ENCODE peak calls at places on chromosomes 13 and 19, in seven cellular contexts. U, J, P, X, A, T and V are unnamed samples.

GRCh38 chr13:33940256-33940655 is 122.3 kb downstream of the RFC3 start:
- DNase-seq in P (no peak), A (no peak), X (no peak), J (no peak), T (no peak), U (no peak), V (no peak)

GRCh38 chr13:51697855-51698254 is 106.1 kb downstream of the DHRS12 start:
- DNase-seq in P (no peak), A (no peak), X (no peak), T (no peak), J (no peak), U (peak), V (no peak)

GRCh38 chr13:83508905-83509304 is 373.4 kb downstream of the SLITRK1 start:
- DNase-seq in X (no peak), U (no peak), J (no peak), P (no peak), T (no peak), A (no peak), V (no peak)

GRCh38 chr19:29714371-29714952 is 599 bp downstream of the C19orf12 start:
- DNase-seq in U (no peak), J (peak), X (peak), P (no peak), A (peak), T (no peak), V (no peak)

GRCh38 chr19:18644144-18645034 is 7.6 kb downstream of the KLHL26 start:
- DNase-seq in U (no peak), P (no peak), X (peak), T (peak), A (peak), J (no peak), V (no peak)

GRCh38 chr19:435056-435706 is 25.7 kb downstream of the SHC2 start:
- DNase-seq in U (no peak), X (no peak), A (no peak), T (no peak), J (no peak), P (no peak), V (no peak)

GRCh38 chr19:35643255-35644205 is 2.0 kb downstream of the ETV2 start:
- DNase-seq in J (peak), X (peak), P (peak), A (peak), U (peak), T (peak), V (peak)

GRCh38 chr13:57627663-57628062 is 3.9 kb upstream of the PCDH17 start:
- DNase-seq in U (peak), T (no peak), A (peak), J (peak), P (no peak), X (peak), V (peak)

GRCh38 chr13:80881495-80882482 is 540.9 kb upstream of the SPRY2 start:
- DNase-seq in X (no peak), U (peak), A (peak), J (no peak), P (no peak), T (no peak), V (peak)

GRCh38 chr19:56297010-56297409 is 17.6 kb downstream of the ZSCAN5A start:
- DNase-seq in T (no peak), X (no peak), U (no peak), P (no peak), J (no peak), A (no peak), V (no peak)

GRCh38 chr13:95741584-95742563 is 64.9 kb downstream of the DNAJC3 start:
- DNase-seq in T (no peak), J (no peak), A (no peak), P (no peak), U (no peak), X (no peak), V (no peak)

GRCh38 chr13:98664047-98664446 is 87.1 kb upstream of the STK24 start:
- DNase-seq in J (peak), A (peak), X (peak), U (peak), T (no peak), P (no peak), V (peak)

GRCh38 chr19:40465025-40465780 is at the start of gene BLVRB:
- DNase-seq in X (no peak), P (no peak), J (peak), U (peak), A (peak), T (no peak), V (peak)

GRCh38 chr13:99067160-99067985 is 89.5 kb upstream of the DOCK9 start:
- DNase-seq in A (peak), J (peak), U (peak), X (no peak), P (no peak), T (no peak), V (peak)

GRCh38 chr13:30872685-30873443 is 33.2 kb upstream of the MEDAG start:
- DNase-seq in P (no peak), X (no peak), A (no peak), U (peak), T (peak), J (peak), V (peak)

GRCh38 chr13:31629085-31629785 is 110.1 kb upstream of the RXFP2 start:
- DNase-seq in J (peak), U (peak), X (no peak), T (peak), P (no peak), A (no peak), V (peak)

GRCh38 chr13:50128406-50129048 is 113.3 kb downstream of the KCNRG start:
- DNase-seq in U (no peak), J (no peak), X (no peak), P (no peak), A (no peak), T (peak), V (no peak)

GRCh38 chr19:45804959-45805230 is 10.2 kb downstream of the RSPH6A start:
- DNase-seq in A (no peak), J (no peak), X (no peak), P (no peak), T (no peak), U (no peak), V (no peak)

GRCh38 chr13:35518337-35518736 is 41.8 kb upstream of the MAB21L1 start:
- DNase-seq in X (no peak), A (no peak), T (no peak), P (no peak), J (peak), U (no peak), V (no peak)

GRCh38 chr19:58471736-58472135 is 4.4 kb upstream of the ZNF446 start:
- DNase-seq in X (no peak), U (no peak), A (no peak), P (no peak), T (peak), J (no peak), V (no peak)

GRCh38 chr19:45876161-45876410 is 9.9 kb downstream of the IRF2BP1 start:
- DNase-seq in X (peak), A (no peak), P (no peak), T (no peak), U (no peak), J (no peak), V (no peak)

GRCh38 chr13:64553411-64554129 is 2676.6 kb downstream of the PCDH9 start:
- DNase-seq in X (no peak), P (no peak), J (no peak), T (no peak), U (no peak), A (peak), V (peak)

GRCh38 chr19:16737909-16738308 is 18.3 kb downstream of the NWD1 start:
- DNase-seq in J (no peak), X (no peak), U (peak), P (no peak), T (no peak), A (peak), V (peak)

GRCh38 chr13:109773276-109773675 is 13.1 kb downstream of the IRS2 start:
- DNase-seq in U (no peak), A (peak), P (no peak), X (peak), J (peak), T (no peak), V (no peak)

GRCh38 chr13:110127986-110128511 is 178.9 kb downstream of the COL4A1 start:
- DNase-seq in J (peak), T (no peak), P (no peak), A (no peak), X (no peak), U (no peak), V (peak)

GRCh38 chr13:27489456-27489855 is 39.1 kb upstream of the MTIF3 start:
- DNase-seq in J (no peak), X (no peak), A (no peak), U (no peak), P (no peak), T (no peak), V (no peak)

GRCh38 chr19:43755256-43755801 is 567 bp upstream of the SMG9 start:
- DNase-seq in T (peak), X (peak), U (peak), P (peak), J (peak), A (peak), V (peak)

GRCh38 chr19:2616741-2617392 is 85.6 kb downstream of the GNG7 start:
- DNase-seq in U (no peak), X (no peak), A (no peak), T (peak), P (no peak), J (no peak), V (no peak)

GRCh38 chr13:21917046-21918010 is 246.5 kb downstream of the FGF9 start:
- DNase-seq in J (no peak), U (no peak), T (no peak), X (no peak), A (no peak), P (no peak), V (no peak)

DNA sequence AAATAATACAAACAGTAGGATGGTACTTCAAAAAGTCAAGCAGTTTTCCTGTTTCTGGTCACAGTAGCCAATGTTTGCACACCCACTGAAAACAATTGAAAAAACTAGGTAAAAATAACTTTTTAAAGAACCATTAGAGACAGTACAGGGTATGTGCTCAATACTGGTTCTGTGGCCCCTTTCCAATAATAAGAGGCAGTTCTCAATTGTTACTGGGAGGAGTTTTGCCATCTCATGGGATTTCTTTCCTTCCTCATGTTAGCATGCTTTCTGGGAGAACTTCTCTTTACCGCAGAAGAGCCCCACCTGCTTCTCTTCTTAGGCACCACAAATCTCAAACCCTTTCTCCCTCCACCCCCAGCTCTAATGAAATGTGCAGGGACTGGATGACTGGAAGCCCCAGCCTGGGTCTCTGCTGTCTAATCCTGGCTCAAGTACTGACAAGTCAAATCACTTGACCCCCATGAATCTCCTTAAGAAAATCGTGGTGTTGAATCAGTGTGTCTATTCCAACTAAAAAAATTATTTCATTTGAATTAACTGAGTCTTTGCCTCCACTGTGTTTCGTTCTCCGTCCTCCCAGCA is 14.6 kb downstream of the METTL21C start:
- DNase-seq in X (no peak), J (no peak), T (no peak), A (no peak), P (no peak), U (no peak), V (no peak)
- H3K4me3 ChIP-seq in X (no peak), J (no peak), T (no peak), A (no peak), P (no peak), U (no peak), V (no peak)

GRCh38 chr19:54470276-54470887 is 2.7 kb downstream of the CDC42EP5 start:
- DNase-seq in X (no peak), T (no peak), U (no peak), J (no peak), P (peak), A (no peak), V (no peak)

GRCh38 chr19:54470991-54471782 is 1.9 kb downstream of the CDC42EP5 start:
- DNase-seq in J (no peak), A (no peak), U (no peak), X (no peak), T (peak), P (peak), V (no peak)

GRCh38 chr19:54475706-54476105 is 2.6 kb upstream of the CDC42EP5 start:
- DNase-seq in A (no peak), T (no peak), U (no peak), P (no peak), J (no peak), X (no peak), V (no peak)

GRCh38 chr19:54473071-54473941 is at the start of gene CDC42EP5:
- DNase-seq in X (peak), T (peak), P (peak), U (peak), J (peak), A (peak), V (peak)

GRCh38 chr19:54473983-54474382 is 887 bp upstream of the CDC42EP5 start:
- DNase-seq in X (no peak), J (no peak), U (no peak), T (no peak), P (no peak), A (no peak), V (no peak)
- H3K4me3 ChIP-seq in X (no peak), J (no peak), U (no peak), T (no peak), P (no peak), A (no peak), V (no peak)

GRCh38 chr13:78121459-78122348 is 203.1 kb upstream of the EDNRB start:
- DNase-seq in J (peak), P (no peak), X (peak), T (no peak), A (peak), U (peak), V (peak)
- H3K4me3 ChIP-seq in J (no peak), P (no peak), X (no peak), T (no peak), A (no peak), U (no peak), V (no peak)

GRCh38 chr19:27909861-27910260 is 1303.1 kb downstream of the UQCRFS1 start:
- DNase-seq in A (no peak), X (no peak), U (no peak), P (no peak), T (no peak), J (no peak), V (no peak)

GRCh38 chr19:27911122-27911898 is 1301.6 kb downstream of the UQCRFS1 start:
- DNase-seq in P (no peak), T (no peak), A (no peak), X (no peak), U (no peak), J (no peak), V (no peak)

GRCh38 chr19:27905074-27905473 is 1307.9 kb downstream of the UQCRFS1 start:
- DNase-seq in T (no peak), A (no peak), J (no peak), U (no peak), P (no peak), X (no peak), V (no peak)

GRCh38 chr19:27906081-27906480 is 1306.9 kb downstream of the UQCRFS1 start:
- DNase-seq in J (no peak), X (no peak), P (no peak), T (no peak), U (no peak), A (no peak), V (no peak)

DNA sequence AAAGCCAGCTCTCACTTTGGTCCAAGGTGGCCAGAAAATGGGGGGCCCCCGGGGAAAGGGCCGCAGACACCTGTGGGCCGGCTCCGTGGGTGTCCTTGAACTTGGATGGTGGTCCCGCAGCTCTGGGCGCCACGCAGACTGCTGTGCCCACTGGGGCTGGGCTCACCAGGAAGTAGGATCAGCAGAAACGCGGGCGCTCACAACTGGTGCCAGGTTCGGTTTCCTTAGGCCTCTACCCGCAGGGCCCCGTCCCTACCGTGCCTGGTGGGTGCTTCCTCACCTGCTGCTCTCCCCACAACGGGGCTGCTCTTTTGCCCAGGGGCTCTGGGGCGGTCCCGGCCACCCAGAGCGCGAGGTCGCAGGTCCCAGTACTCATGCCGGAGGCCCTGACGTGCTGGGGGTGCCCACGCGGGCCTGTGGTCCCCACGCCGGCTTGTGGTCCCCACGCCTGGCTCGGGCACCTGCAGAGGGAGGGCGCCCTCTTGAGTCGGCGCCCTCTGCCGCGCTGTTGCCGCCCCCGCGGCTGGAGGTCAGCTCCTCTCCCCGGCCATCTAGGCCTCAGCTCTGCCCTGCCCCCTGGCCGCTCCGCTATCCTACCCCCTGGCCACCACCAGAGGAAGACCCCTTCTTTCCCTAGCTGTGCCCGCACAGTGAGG is 1303.6 kb downstream of the UQCRFS1 start:
- DNase-seq in P (no peak), X (peak), T (peak), J (no peak), A (no peak), U (no peak), V (no peak)
- H3K4me3 ChIP-seq in P (no peak), X (no peak), T (no peak), J (no peak), A (no peak), U (no peak), V (no peak)